ENCODE peak calls at places on chromosomes 7 and 10, in five cellular contexts. L, E, P, H and J are unnamed samples.

GRCh38 chr10:79322616-79323566 is 24.4 kb upstream of the PPIF start:
- DNase-seq in L (peak; percentile 59), E (no peak), H (peak; percentile 20), P (no peak), J (peak; percentile 88)

GRCh38 chr10:114684085-114684821 is 26.2 kb upstream of the ABLIM1 start:
- DNase-seq in E (peak; percentile 77), H (peak; percentile 27), P (no peak), L (peak; percentile 61), J (no peak)

GRCh38 chr10:89861584-89862287 is 160.3 kb downstream of the KIF20B start:
- DNase-seq in E (no peak), P (no peak), H (no peak), L (peak; percentile 40), J (peak; percentile 58)

GRCh38 chr7:11492307-11492706 is 339.7 kb downstream of the THSD7A start:
- DNase-seq in P (no peak), H (no peak), L (no peak), E (no peak), J (no peak)

GRCh38 chr7:73894851-73895441 is 34.0 kb downstream of the TMEM270 start:
- DNase-seq in L (peak; percentile 57), P (peak; percentile 97), E (peak; percentile 94), H (peak; percentile 93), J (peak; percentile 99)

GRCh38 chr7:149884541-149884940 is 10.8 kb downstream of the ATP6V0E2 start:
- DNase-seq in E (no peak), H (peak; percentile 20), P (no peak), L (no peak), J (no peak)

GRCh38 chr10:132444877-132445351 is 47.9 kb downstream of the PWWP2B start:
- DNase-seq in H (no peak), L (no peak), P (no peak), E (no peak), J (no peak)

GRCh38 chr7:106737202-106737562 is 76.2 kb upstream of the CCDC71L start:
- DNase-seq in E (no peak), H (no peak), L (no peak), P (no peak), J (no peak)

GRCh38 chr10:102327002-102327401 is 68.5 kb upstream of the NFKB2 start:
- DNase-seq in E (no peak), P (no peak), H (no peak), L (no peak), J (no peak)

GRCh38 chr7:84219310-84219709 is 24.7 kb upstream of the SEMA3A start:
- DNase-seq in P (no peak), L (no peak), H (no peak), E (no peak), J (no peak)

GRCh38 chr7:99098824-99099498 is 44.9 kb downstream of the SMURF1 start:
- DNase-seq in L (no peak), H (no peak), E (no peak), P (no peak), J (no peak)

GRCh38 chr10:116030576-116030975 is 242.4 kb downstream of the GFRA1 start:
- DNase-seq in L (no peak), P (no peak), E (no peak), H (no peak), J (no peak)

GRCh38 chr10:122280977-122281376 is 9.9 kb downstream of the BTBD16 start:
- DNase-seq in L (no peak), E (no peak), P (no peak), H (no peak), J (no peak)

GRCh38 chr10:126387931-126388911 is at the start of gene ADAM12:
- DNase-seq in P (no peak), L (no peak), E (no peak), H (peak; percentile 65), J (peak; percentile 59)

GRCh38 chr10:27995311-27995710 is 3.6 kb downstream of the ODAD2 start:
- DNase-seq in H (no peak), P (no peak), E (no peak), L (no peak), J (no peak)

GRCh38 chr7:47225387-47226170 is 356.3 kb downstream of the TNS3 start:
- DNase-seq in E (no peak), H (no peak), P (no peak), L (no peak), J (no peak)

GRCh38 chr7:155804897-155805825 is 7.1 kb downstream of the SHH start:
- DNase-seq in P (no peak), E (no peak), H (no peak), L (no peak), J (peak; percentile 41)

GRCh38 chr10:5534880-5535856 is 10.4 kb downstream of the CALML3 start:
- DNase-seq in L (no peak), E (no peak), P (no peak), H (peak; percentile 5), J (no peak)

GRCh38 chr10:1175956-1176565 is 119.9 kb downstream of the WDR37 start:
- DNase-seq in H (peak; percentile 2), E (no peak), P (no peak), L (no peak), J (no peak)

GRCh38 chr7:144830024-144830785 is 5.6 kb downstream of the TPK1 start:
- DNase-seq in L (no peak), H (no peak), E (no peak), P (no peak), J (peak; percentile 5)

GRCh38 chr10:129391464-129391863 is 75.6 kb upstream of the MGMT start:
- DNase-seq in P (peak; percentile 75), L (no peak), H (no peak), E (no peak), J (no peak)

GRCh38 chr10:18886102-18886501 is 162.5 kb upstream of the MALRD1 start:
- DNase-seq in L (no peak), P (no peak), E (no peak), H (no peak), J (no peak)

GRCh38 chr7:151137841-151138540 is 29.5 kb downstream of the GBX1 start:
- DNase-seq in L (no peak), P (no peak), E (no peak), H (peak; percentile 12), J (no peak)

GRCh38 chr7:801940-802364 is 30.3 kb upstream of the SUN1 start:
- DNase-seq in E (no peak), H (peak; percentile 68), P (no peak), L (peak; percentile 90), J (no peak)

GRCh38 chr10:65818990-65819389 is 1106.8 kb upstream of the LRRTM3 start:
- DNase-seq in H (no peak), P (no peak), E (no peak), L (no peak), J (no peak)

GRCh38 chr7:11540271-11540761 is 291.7 kb downstream of the THSD7A start:
- DNase-seq in H (no peak), P (no peak), L (no peak), E (no peak), J (peak; percentile 3)

GRCh38 chr10:104937528-104937927 is 296.4 kb downstream of the SORCS3 start:
- DNase-seq in E (no peak), H (no peak), P (no peak), L (peak; percentile 29), J (no peak)

GRCh38 chr7:150955519-150956394 is 22.4 kb downstream of the KCNH2 start:
- DNase-seq in L (no peak), E (no peak), H (peak; percentile 83), P (no peak), J (no peak)

GRCh38 chr10:126959906-126960685 is 54.9 kb downstream of the DOCK1 start:
- DNase-seq in E (no peak), P (no peak), H (no peak), L (no peak), J (no peak)

GRCh38 chr10:12321641-12322040 is 27.7 kb upstream of the CAMK1D start:
- DNase-seq in H (no peak), P (no peak), L (no peak), E (no peak), J (no peak)

GRCh38 chr7:39712746-39713145 is 89.4 kb downstream of the RALA start:
- DNase-seq in L (no peak), P (no peak), E (no peak), H (no peak), J (no peak)

GRCh38 chr7:139358541-139359365 is 941 bp upstream of the LUC7L2 start:
- DNase-seq in L (no peak), P (no peak), E (no peak), H (peak; percentile 32), J (peak; percentile 38)

DNA sequence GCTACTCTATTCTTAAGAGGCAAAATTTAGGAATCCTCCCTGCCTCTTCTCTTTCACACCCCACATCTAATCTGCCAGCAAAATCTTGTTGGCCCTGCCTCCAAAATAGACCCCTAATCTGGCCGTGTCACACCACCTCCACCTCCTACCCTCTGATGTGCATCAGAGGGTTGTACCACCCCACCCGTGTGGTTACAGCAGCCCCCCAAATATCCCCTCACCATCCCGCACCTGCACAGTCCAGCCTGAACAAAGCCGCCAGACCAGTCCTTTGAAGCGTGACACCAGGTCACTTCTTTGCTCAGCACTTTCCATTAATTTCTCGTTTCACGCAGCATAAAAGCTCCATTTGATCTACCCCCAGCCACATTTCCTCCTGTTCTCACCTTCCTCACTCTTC is 789 bp upstream of the XPNPEP1 start:
- DNase-seq in H (no peak), L (no peak), P (no peak), E (no peak), J (no peak)
- H3K4me3 ChIP-seq in H (peak overlapping the region; percentile 41), L (no peak overlapping the region), P (peak overlapping the region; percentile 99), E (peak overlapping the region; percentile 90), J (no peak overlapping the region)

GRCh38 chr10:98268694-98269386 is 846 bp upstream of the LOXL4 start:
- DNase-seq in H (no peak), P (no peak), E (no peak), L (no peak), J (no peak)
- H3K27ac ChIP-seq in H (peak overlapping the region; percentile 94), P (peak overlapping the region; percentile 85), E (peak overlapping the region; percentile 81), L (peak overlapping the region; percentile 65), J (peak overlapping the region; percentile 67)

DNA sequence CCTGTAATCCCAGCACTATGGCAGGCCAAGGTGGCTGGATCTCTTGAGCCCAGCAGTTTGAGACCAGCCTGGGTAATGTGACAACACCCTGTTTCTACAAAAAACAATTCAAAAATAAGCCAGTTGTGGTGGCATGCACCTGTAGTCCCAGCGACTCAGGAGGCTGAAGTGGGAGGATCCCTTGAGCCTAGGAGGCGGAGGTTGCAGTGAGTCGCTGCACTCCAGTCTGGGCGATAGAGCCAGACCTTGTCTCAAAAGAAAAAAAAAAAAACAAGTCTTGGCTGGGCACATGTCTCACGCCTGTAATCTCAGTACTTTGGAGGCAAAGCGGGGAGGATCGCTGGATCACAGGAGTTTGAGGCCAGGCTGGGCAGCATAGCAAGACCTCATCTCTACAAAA is 74.6 kb upstream of the PDSS1 start:
- DNase-seq in L (no peak), E (no peak), H (no peak), P (no peak), J (no peak)
- H3K4me3 ChIP-seq in L (no peak overlapping the region), E (no peak overlapping the region), H (no peak overlapping the region), P (no peak overlapping the region), J (no peak overlapping the region)

GRCh38 chr10:3971713-3972112 is 186.7 kb upstream of the KLF6 start:
- DNase-seq in L (no peak), P (no peak), H (no peak), E (no peak), J (no peak)
- H3K27ac ChIP-seq in L (no peak overlapping the region), P (no peak overlapping the region), H (no peak overlapping the region), E (no peak overlapping the region), J (no peak overlapping the region)